ENCODE peak calls at places on chromosome 11, in ten cellular contexts. One of them, this sample, is unnamed.

GRCh38 chr11:61545921-61546320 is 35.0 kb downstream of the SYT7 start:
- DNase-seq in AG08395: no peak
- DNase-seq in NCI-H146: no peak
- DNase-seq in NCI-H1930: no peak
- DNase-seq in AG08396: no peak
- DNase-seq in activated CD4-positive, CD25-positive, alpha-beta regulatory T cell: no peak
- DNase-seq in left ventricle myocardium inferior: no peak
- DNase-seq in stomach: no peak
- DNase-seq in NCI-H1092 treated with DMSO at 0.1 percent for 48 hours: no peak
- DNase-seq in left cardiac atrium: no peak
- DNase-seq in this sample: no peak

GRCh38 chr11:95375881-95376280 is 144.9 kb upstream of the SESN3 start:
- DNase-seq in AG08395: peak
- DNase-seq in NCI-H146: no peak
- DNase-seq in NCI-H1930: no peak
- DNase-seq in AG08396: peak
- DNase-seq in activated CD4-positive, CD25-positive, alpha-beta regulatory T cell: no peak
- DNase-seq in left ventricle myocardium inferior: no peak
- DNase-seq in stomach: no peak
- DNase-seq in NCI-H1092 treated with DMSO at 0.1 percent for 48 hours: no peak
- DNase-seq in left cardiac atrium: no peak
- DNase-seq in this sample: peak

GRCh38 chr11:94870422-94870821 is 102.3 kb downstream of the AMOTL1 start:
- DNase-seq in AG08395: no peak
- DNase-seq in NCI-H146: no peak
- DNase-seq in NCI-H1930: no peak
- DNase-seq in AG08396: no peak
- DNase-seq in activated CD4-positive, CD25-positive, alpha-beta regulatory T cell: no peak
- DNase-seq in left ventricle myocardium inferior: no peak
- DNase-seq in stomach: no peak
- DNase-seq in NCI-H1092 treated with DMSO at 0.1 percent for 48 hours: no peak
- DNase-seq in left cardiac atrium: no peak
- DNase-seq in this sample: no peak

GRCh38 chr11:94128171-94128745 is 383 bp upstream of the PANX1 start:
- DNase-seq in AG08395: no peak
- DNase-seq in NCI-H146: peak
- DNase-seq in NCI-H1930: no peak
- DNase-seq in AG08396: peak
- DNase-seq in activated CD4-positive, CD25-positive, alpha-beta regulatory T cell: no peak
- DNase-seq in left ventricle myocardium inferior: no peak
- DNase-seq in stomach: peak
- DNase-seq in NCI-H1092 treated with DMSO at 0.1 percent for 48 hours: peak
- DNase-seq in left cardiac atrium: no peak
- DNase-seq in this sample: peak

GRCh38 chr11:120562806-120563425 is 51.4 kb downstream of the GRIK4 start:
- DNase-seq in AG08395: peak
- DNase-seq in NCI-H146: no peak
- DNase-seq in NCI-H1930: no peak
- DNase-seq in AG08396: peak
- DNase-seq in activated CD4-positive, CD25-positive, alpha-beta regulatory T cell: no peak
- DNase-seq in left ventricle myocardium inferior: no peak
- DNase-seq in stomach: no peak
- DNase-seq in NCI-H1092 treated with DMSO at 0.1 percent for 48 hours: peak
- DNase-seq in left cardiac atrium: peak
- DNase-seq in this sample: peak

GRCh38 chr11:5580577-5580976 is at the start of gene OR52B6:
- DNase-seq in AG08395: no peak
- DNase-seq in NCI-H146: no peak
- DNase-seq in NCI-H1930: no peak
- DNase-seq in AG08396: no peak
- DNase-seq in activated CD4-positive, CD25-positive, alpha-beta regulatory T cell: no peak
- DNase-seq in left ventricle myocardium inferior: no peak
- DNase-seq in stomach: no peak
- DNase-seq in NCI-H1092 treated with DMSO at 0.1 percent for 48 hours: no peak
- DNase-seq in left cardiac atrium: no peak
- DNase-seq in this sample: no peak

GRCh38 chr11:12556788-12557384 is 117.3 kb upstream of the TEAD1 start:
- DNase-seq in AG08395: peak
- DNase-seq in NCI-H146: no peak
- DNase-seq in NCI-H1930: no peak
- DNase-seq in AG08396: peak
- DNase-seq in activated CD4-positive, CD25-positive, alpha-beta regulatory T cell: no peak
- DNase-seq in left ventricle myocardium inferior: peak
- DNase-seq in stomach: peak
- DNase-seq in NCI-H1092 treated with DMSO at 0.1 percent for 48 hours: no peak
- DNase-seq in left cardiac atrium: peak
- DNase-seq in this sample: peak

GRCh38 chr11:99176430-99176829 is 155.7 kb downstream of the CNTN5 start:
- DNase-seq in AG08395: no peak
- DNase-seq in NCI-H146: no peak
- DNase-seq in NCI-H1930: no peak
- DNase-seq in AG08396: no peak
- DNase-seq in activated CD4-positive, CD25-positive, alpha-beta regulatory T cell: no peak
- DNase-seq in left ventricle myocardium inferior: no peak
- DNase-seq in stomach: no peak
- DNase-seq in NCI-H1092 treated with DMSO at 0.1 percent for 48 hours: no peak
- DNase-seq in left cardiac atrium: no peak
- DNase-seq in this sample: no peak

GRCh38 chr11:35066783-35067476 is 72.0 kb upstream of the CD44 start:
- DNase-seq in AG08395: no peak
- DNase-seq in NCI-H146: no peak
- DNase-seq in NCI-H1930: no peak
- DNase-seq in AG08396: no peak
- DNase-seq in activated CD4-positive, CD25-positive, alpha-beta regulatory T cell: no peak
- DNase-seq in left ventricle myocardium inferior: no peak
- DNase-seq in stomach: no peak
- DNase-seq in NCI-H1092 treated with DMSO at 0.1 percent for 48 hours: no peak
- DNase-seq in left cardiac atrium: no peak
- DNase-seq in this sample: no peak

GRCh38 chr11:13110929-13111812 is 102.1 kb downstream of the RASSF10 start:
- DNase-seq in AG08395: peak
- DNase-seq in NCI-H146: peak
- DNase-seq in NCI-H1930: no peak
- DNase-seq in AG08396: no peak
- DNase-seq in activated CD4-positive, CD25-positive, alpha-beta regulatory T cell: no peak
- DNase-seq in left ventricle myocardium inferior: peak
- DNase-seq in stomach: no peak
- DNase-seq in NCI-H1092 treated with DMSO at 0.1 percent for 48 hours: peak
- DNase-seq in left cardiac atrium: peak
- DNase-seq in this sample: peak

GRCh38 chr11:117187428-117187798 is 8.9 kb downstream of the SIDT2 start:
- DNase-seq in AG08395: no peak
- DNase-seq in NCI-H146: no peak
- DNase-seq in NCI-H1930: no peak
- DNase-seq in AG08396: no peak
- DNase-seq in activated CD4-positive, CD25-positive, alpha-beta regulatory T cell: no peak
- DNase-seq in left ventricle myocardium inferior: no peak
- DNase-seq in stomach: peak
- DNase-seq in NCI-H1092 treated with DMSO at 0.1 percent for 48 hours: no peak
- DNase-seq in left cardiac atrium: peak
- DNase-seq in this sample: no peak

GRCh38 chr11:94563176-94563847 is 3.9 kb upstream of the PIWIL4 start:
- DNase-seq in AG08395: peak
- DNase-seq in NCI-H146: no peak
- DNase-seq in NCI-H1930: no peak
- DNase-seq in AG08396: peak
- DNase-seq in activated CD4-positive, CD25-positive, alpha-beta regulatory T cell: no peak
- DNase-seq in left ventricle myocardium inferior: no peak
- DNase-seq in stomach: no peak
- DNase-seq in NCI-H1092 treated with DMSO at 0.1 percent for 48 hours: no peak
- DNase-seq in left cardiac atrium: no peak
- DNase-seq in this sample: peak

GRCh38 chr11:123062892-123063395 is 1.0 kb upstream of the HSPA8 start:
- DNase-seq in AG08395: no peak
- DNase-seq in NCI-H146: peak
- DNase-seq in NCI-H1930: peak
- DNase-seq in AG08396: no peak
- DNase-seq in activated CD4-positive, CD25-positive, alpha-beta regulatory T cell: no peak
- DNase-seq in left ventricle myocardium inferior: no peak
- DNase-seq in stomach: no peak
- DNase-seq in NCI-H1092 treated with DMSO at 0.1 percent for 48 hours: peak
- DNase-seq in left cardiac atrium: no peak
- DNase-seq in this sample: peak

GRCh38 chr11:110250168-110250567 is 46.2 kb downstream of the RDX start:
- DNase-seq in AG08395: no peak
- DNase-seq in NCI-H146: no peak
- DNase-seq in NCI-H1930: no peak
- DNase-seq in AG08396: no peak
- DNase-seq in activated CD4-positive, CD25-positive, alpha-beta regulatory T cell: no peak
- DNase-seq in left ventricle myocardium inferior: no peak
- DNase-seq in stomach: no peak
- DNase-seq in NCI-H1092 treated with DMSO at 0.1 percent for 48 hours: no peak
- DNase-seq in left cardiac atrium: no peak
- DNase-seq in this sample: no peak

GRCh38 chr11:67298786-67299185 is 4.5 kb upstream of the SSH3 start:
- DNase-seq in AG08395: no peak
- DNase-seq in NCI-H146: no peak
- DNase-seq in NCI-H1930: no peak
- DNase-seq in AG08396: no peak
- DNase-seq in activated CD4-positive, CD25-positive, alpha-beta regulatory T cell: no peak
- DNase-seq in left ventricle myocardium inferior: no peak
- DNase-seq in stomach: no peak
- DNase-seq in NCI-H1092 treated with DMSO at 0.1 percent for 48 hours: no peak
- DNase-seq in left cardiac atrium: no peak
- DNase-seq in this sample: no peak

GRCh38 chr11:3205261-3206127 is 13.1 kb downstream of the MRGPRG start:
- DNase-seq in AG08395: peak
- DNase-seq in NCI-H146: no peak
- DNase-seq in NCI-H1930: no peak
- DNase-seq in AG08396: no peak
- DNase-seq in activated CD4-positive, CD25-positive, alpha-beta regulatory T cell: no peak
- DNase-seq in left ventricle myocardium inferior: peak
- DNase-seq in stomach: no peak
- DNase-seq in NCI-H1092 treated with DMSO at 0.1 percent for 48 hours: no peak
- DNase-seq in left cardiac atrium: peak
- DNase-seq in this sample: no peak